ENCODE peak calls at places on chromosomes 2 and 18, in four cellular contexts. N, U, Z and M are unnamed samples.
A peak's percentile ranks its signal among the peaks of the same experiment; 100 is the strongest.

GRCh38 chr18:59954241-59954640 is 54.4 kb downstream of the PMAIP1 start:
- DNase-seq in N (no peak), U (no peak), Z (no peak), M (no peak)

GRCh38 chr18:55515946-55516710 is 71.9 kb downstream of the TCF4 start:
- DNase-seq in N (no peak), U (no peak), Z (no peak), M (no peak)

GRCh38 chr2:37354571-37354970 is 10.1 kb downstream of the QPCT start:
- DNase-seq in N (no peak), U (no peak), Z (no peak), M (no peak)

GRCh38 chr2:59413751-59414570 is 1139.5 kb downstream of the BCL11A start:
- DNase-seq in N (no peak), U (no peak), Z (no peak), M (no peak)

GRCh38 chr2:112794131-112794733 is 9.9 kb upstream of the IL1A start:
- DNase-seq in N (peak; percentile 91), U (no peak), Z (no peak), M (no peak)

GRCh38 chr2:13481201-13481600 is 764.5 kb downstream of the TRIB2 start:
- DNase-seq in N (no peak), U (no peak), Z (no peak), M (no peak)

GRCh38 chr2:72605836-72606442 is 219.9 kb downstream of the EXOC6B start:
- DNase-seq in N (peak; percentile 54), U (no peak), Z (no peak), M (no peak)

GRCh38 chr18:24731981-24732380 is 271.5 kb downstream of the HRH4 start:
- DNase-seq in N (no peak), U (no peak), Z (no peak), M (peak; percentile 78)

GRCh38 chr2:217994776-217995274 is 8.0 kb downstream of the TNS1 start:
- DNase-seq in N (no peak), U (no peak), Z (no peak), M (no peak)

GRCh38 chr18:25181581-25181980 is 170.4 kb downstream of the ZNF521 start:
- DNase-seq in N (no peak), U (no peak), Z (no peak), M (no peak)

GRCh38 chr2:66587216-66587615 is 152.3 kb downstream of the MEIS1 start:
- DNase-seq in N (no peak), U (no peak), Z (no peak), M (no peak)

GRCh38 chr18:79828258-79828657 is 30.5 kb downstream of the KCNG2 start:
- DNase-seq in N (no peak), U (no peak), Z (no peak), M (no peak)

GRCh38 chr2:129827251-129827894 is 152.1 kb upstream of the RAB6C start:
- DNase-seq in N (no peak), U (no peak), Z (no peak), M (no peak)

GRCh38 chr2:222915092-222915957 is 54.5 kb downstream of the ACSL3 start:
- DNase-seq in N (peak; percentile 41), U (no peak), Z (no peak), M (no peak)

GRCh38 chr2:231241755-231242507 is 43.5 kb downstream of the ARMC9 start:
- DNase-seq in N (no peak), U (no peak), Z (no peak), M (no peak)

GRCh38 chr2:231243883-231244282 is 45.5 kb downstream of the ARMC9 start:
- DNase-seq in N (no peak), U (no peak), Z (no peak), M (no peak)

GRCh38 chr18:8605974-8606373 is 3.3 kb upstream of the RAB12 start:
- DNase-seq in N (no peak), U (no peak), Z (no peak), M (no peak)

GRCh38 chr2:78417355-78417754 is 608.1 kb upstream of the REG3G start:
- DNase-seq in N (no peak), U (no peak), Z (no peak), M (no peak)

GRCh38 chr18:45275367-45276113 is 339.7 kb upstream of the SLC14A2 start:
- DNase-seq in N (peak; percentile 70), U (no peak), Z (no peak), M (no peak)

GRCh38 chr2:225401001-225401400 is 1.5 kb downstream of the NYAP2 start:
- DNase-seq in N (no peak), U (no peak), Z (no peak), M (no peak)

GRCh38 chr2:230932556-230933511 is 7.8 kb upstream of the GPR55 start:
- DNase-seq in N (no peak), U (peak; percentile 53), Z (no peak), M (peak; percentile 66)

GRCh38 chr2:85852979-85853498 is 35.8 kb downstream of the ST3GAL5 start:
- DNase-seq in N (no peak), U (no peak), Z (no peak), M (peak; percentile 92)

GRCh38 chr2:239271471-239272255 is 129.2 kb downstream of the HDAC4 start:
- DNase-seq in N (no peak), U (peak; percentile 15), Z (no peak), M (no peak)

GRCh38 chr2:96800762-96801463 is 15.2 kb upstream of the CNNM3 start:
- DNase-seq in N (peak; percentile 65), U (peak; percentile 72), Z (peak; percentile 40), M (no peak)

GRCh38 chr2:206521612-206522011 is 78.3 kb downstream of the ADAM23 start:
- DNase-seq in N (no peak), U (no peak), Z (no peak), M (no peak)

GRCh38 chr2:212097001-212097400 is 441.6 kb downstream of the ERBB4 start:
- DNase-seq in N (no peak), U (no peak), Z (no peak), M (no peak)

GRCh38 chr2:240893363-240893828 is 2.6 kb downstream of the MAB21L4 start:
- DNase-seq in N (no peak), U (no peak), Z (no peak), M (no peak)

GRCh38 chr18:39742015-39742466 is 2176.4 kb upstream of the CELF4 start:
- DNase-seq in N (no peak), U (no peak), Z (no peak), M (no peak)

GRCh38 chr2:36562973-36563532 is 34.9 kb downstream of the FEZ2 start:
- DNase-seq in N (no peak), U (no peak), Z (no peak), M (no peak)

GRCh38 chr18:54647176-54647575 is 56.1 kb downstream of the DYNAP start:
- DNase-seq in N (peak; percentile 34), U (no peak), Z (no peak), M (no peak)

GRCh38 chr2:189657867-189658266 is 3.4 kb upstream of the ASNSD1 start:
- DNase-seq in N (no peak), U (no peak), Z (no peak), M (no peak)

GRCh38 chr18:9649164-9649540 is 34.8 kb upstream of the PPP4R1 start:
- DNase-seq in N (no peak), U (no peak), Z (no peak), M (no peak)

GRCh38 chr18:5237083-5237722 is 40.1 kb upstream of the AKAIN1 start:
- DNase-seq in N (no peak), U (no peak), Z (no peak), M (no peak)

GRCh38 chr18:5239447-5239846 is 42.4 kb upstream of the AKAIN1 start:
- DNase-seq in N (no peak), U (no peak), Z (no peak), M (no peak)

GRCh38 chr18:5238371-5238758 is 41.3 kb upstream of the AKAIN1 start:
- DNase-seq in N (peak; percentile 87), U (peak; percentile 29), Z (no peak), M (no peak)

GRCh38 chr18:5237723-5238370 is 40.8 kb upstream of the AKAIN1 start:
- DNase-seq in N (peak; percentile 98), U (peak; percentile 86), Z (peak; percentile 74), M (peak; percentile 94)
- TF ChIP-seq POLR2A in N (peak; percentile 79), U (peak; percentile 23), Z (peak; percentile 17), M (peak; percentile 51)

GRCh38 chr2:227164745-227165350 is 424 bp downstream of the COL4A3 start:
- DNase-seq in N (no peak), U (no peak), Z (no peak), M (peak; percentile 90)

GRCh38 chr2:227160164-227160563 is 3.8 kb downstream of the COL4A4 start:
- DNase-seq in N (no peak), U (no peak), Z (no peak), M (no peak)

GRCh38 chr2:227161947-227162346 is 2.1 kb downstream of the COL4A4 start:
- DNase-seq in N (no peak), U (no peak), Z (no peak), M (no peak)

GRCh38 chr2:227163998-227164744 is at the start of the genes COL4A3 and COL4A4:
- DNase-seq in N (peak; percentile 8), U (peak; percentile 46), Z (no peak), M (peak; percentile 92)

DNA sequence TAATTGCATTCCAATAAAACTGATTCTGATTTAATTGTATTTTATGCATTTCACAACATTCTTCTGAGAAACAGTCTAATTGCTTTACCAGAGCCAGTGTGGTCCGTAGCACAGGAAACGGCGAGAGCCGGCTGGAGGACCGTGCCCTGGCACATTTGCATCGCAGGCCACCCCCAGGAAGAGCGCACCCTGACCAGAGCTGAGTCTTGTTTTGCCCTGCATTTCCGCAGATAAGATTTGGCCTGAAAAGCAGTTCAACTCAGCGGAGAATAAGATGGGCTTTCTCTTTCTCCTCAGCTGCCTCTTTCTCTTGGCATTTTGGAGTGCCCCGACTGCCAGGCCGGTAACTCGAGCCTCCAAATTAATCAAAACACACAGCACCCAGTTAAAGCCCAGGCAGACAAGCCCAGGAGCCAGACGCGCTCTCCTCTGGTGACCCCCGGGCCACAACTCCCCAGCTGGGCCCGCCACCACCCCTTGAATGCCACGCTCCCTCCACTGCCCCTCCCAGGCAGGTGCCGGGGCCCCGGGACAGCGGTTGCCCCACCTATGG is 484 bp downstream of the COL4A4 start:
- DNase-seq in N (no peak), U (no peak), Z (no peak), M (peak; percentile 80)
- TF ChIP-seq POLR2A in N (no peak), U (no peak), Z (no peak), M (no peak)

GRCh38 chr2:172555522-172556283 is at the start of gene PDK1:
- DNase-seq in N (peak; percentile 96), U (peak; percentile 89), Z (peak; percentile 66), M (peak; percentile 95)
- TF ChIP-seq POLR2A in N (peak; percentile 94), U (peak; percentile 57), Z (peak; percentile 51), M (no peak)

DNA sequence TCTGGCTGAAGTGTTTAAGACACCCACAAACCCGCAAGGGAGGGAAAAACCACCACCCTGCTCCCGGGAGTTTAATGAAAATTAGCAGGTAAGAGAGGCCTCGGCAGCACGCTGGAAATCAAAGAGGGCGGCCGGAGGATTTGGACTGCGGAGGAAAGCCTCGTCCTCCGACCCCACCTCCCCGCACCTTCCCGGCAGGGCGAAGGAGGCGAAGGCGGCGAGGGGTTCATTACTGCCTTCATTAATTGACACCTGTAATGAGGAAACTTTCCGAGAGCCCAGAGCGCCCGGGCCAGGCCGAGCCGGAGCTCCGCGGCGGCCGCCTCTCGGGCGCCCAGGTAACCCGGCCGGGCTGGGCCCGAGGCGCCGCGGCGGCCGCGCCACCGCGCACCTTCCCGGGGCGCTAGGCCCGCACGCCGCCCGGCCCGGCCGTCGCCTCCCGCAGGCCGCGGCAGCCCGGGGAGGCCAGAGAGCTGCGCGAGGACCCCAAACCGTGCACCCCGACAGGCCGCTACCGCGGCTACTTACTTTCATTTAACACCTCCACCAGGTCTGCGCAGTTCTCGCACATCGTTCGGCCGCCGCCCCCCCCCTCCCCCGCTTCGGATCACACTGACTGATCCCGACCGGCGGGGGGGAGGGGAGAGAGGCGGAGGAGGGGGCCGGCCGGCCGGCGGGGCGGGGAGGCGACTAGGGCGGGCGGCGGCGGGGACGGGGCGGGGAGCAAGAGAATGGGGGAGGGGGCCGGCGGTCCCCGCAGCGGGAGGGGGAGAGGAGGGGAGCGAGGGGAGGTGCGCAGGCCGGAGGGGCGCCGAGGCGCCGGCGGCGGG is 550 bp downstream of the USP34 start:
- DNase-seq in N (peak; percentile 93), U (peak; percentile 81), Z (peak; percentile 80), M (peak; percentile 95)
- TF ChIP-seq POLR2A in N (no peak), U (no peak), Z (no peak), M (no peak)